ENCODE peak calls at places on chromosomes 13 and 19, in seven cellular contexts. One of them, this sample, is unnamed.

GRCh38 chr13:75445717-75446529 is 36.0 kb downstream of the TBC1D4 start:
- DNase-seq in nephron progenitor cell: no peak
- DNase-seq in fibroblast of the aortic adventitia: peak; percentile 64
- DNase-seq in epithelial cell of esophagus: peak; percentile 33
- DNase-seq in A549: no peak
- DNase-seq in CD4-positive, alpha-beta T cell: no peak
- DNase-seq in WTC11: no peak
- DNase-seq in this sample: no peak

GRCh38 chr13:82963466-82963865 is 918.8 kb downstream of the SLITRK1 start:
- DNase-seq in nephron progenitor cell: no peak
- DNase-seq in fibroblast of the aortic adventitia: peak; percentile 86
- DNase-seq in epithelial cell of esophagus: peak; percentile 19
- DNase-seq in A549: no peak
- DNase-seq in CD4-positive, alpha-beta T cell: no peak
- DNase-seq in WTC11: no peak
- DNase-seq in this sample: peak; percentile 54

GRCh38 chr19:36099166-36099785 is 11.7 kb upstream of the OVOL3 start:
- DNase-seq in nephron progenitor cell: no peak
- DNase-seq in fibroblast of the aortic adventitia: no peak
- DNase-seq in epithelial cell of esophagus: no peak
- DNase-seq in A549: no peak
- DNase-seq in CD4-positive, alpha-beta T cell: no peak
- DNase-seq in WTC11: no peak
- DNase-seq in this sample: no peak

GRCh38 chr19:56085571-56086275 is 35.4 kb downstream of the ZNF787 start:
- DNase-seq in nephron progenitor cell: no peak
- DNase-seq in fibroblast of the aortic adventitia: no peak
- DNase-seq in epithelial cell of esophagus: peak; percentile 51
- DNase-seq in A549: no peak
- DNase-seq in CD4-positive, alpha-beta T cell: no peak
- DNase-seq in WTC11: no peak
- DNase-seq in this sample: no peak

GRCh38 chr13:97388385-97388784 is 45.6 kb upstream of the RAP2A start:
- DNase-seq in nephron progenitor cell: no peak
- DNase-seq in fibroblast of the aortic adventitia: no peak
- DNase-seq in epithelial cell of esophagus: no peak
- DNase-seq in A549: no peak
- DNase-seq in CD4-positive, alpha-beta T cell: no peak
- DNase-seq in WTC11: no peak
- DNase-seq in this sample: no peak

GRCh38 chr13:113935081-113935511 is 38.8 kb downstream of the C13orf46 start:
- DNase-seq in nephron progenitor cell: peak; percentile 26
- DNase-seq in fibroblast of the aortic adventitia: no peak
- DNase-seq in epithelial cell of esophagus: no peak
- DNase-seq in A549: no peak
- DNase-seq in CD4-positive, alpha-beta T cell: no peak
- DNase-seq in WTC11: peak; percentile 38
- DNase-seq in this sample: peak; percentile 30

GRCh38 chr19:35975608-35976214 is 19.3 kb upstream of the SDHAF1 start:
- DNase-seq in nephron progenitor cell: peak; percentile 64
- DNase-seq in fibroblast of the aortic adventitia: peak; percentile 27
- DNase-seq in epithelial cell of esophagus: peak; percentile 36
- DNase-seq in A549: peak; percentile 64
- DNase-seq in CD4-positive, alpha-beta T cell: no peak
- DNase-seq in WTC11: peak; percentile 49
- DNase-seq in this sample: peak; percentile 9

GRCh38 chr13:51585696-51586095 is 1.4 kb downstream of the WDFY2 start:
- DNase-seq in nephron progenitor cell: no peak
- DNase-seq in fibroblast of the aortic adventitia: peak; percentile 45
- DNase-seq in epithelial cell of esophagus: peak; percentile 87
- DNase-seq in A549: no peak
- DNase-seq in CD4-positive, alpha-beta T cell: no peak
- DNase-seq in WTC11: no peak
- DNase-seq in this sample: peak; percentile 62

GRCh38 chr13:45048890-45049407 is 59.6 kb downstream of the GPALPP1 start:
- DNase-seq in nephron progenitor cell: no peak
- DNase-seq in fibroblast of the aortic adventitia: no peak
- DNase-seq in epithelial cell of esophagus: no peak
- DNase-seq in A549: no peak
- DNase-seq in CD4-positive, alpha-beta T cell: no peak
- DNase-seq in WTC11: no peak
- DNase-seq in this sample: no peak

GRCh38 chr19:2426661-2427322 is 594 bp downstream of the TIMM13 start:
- DNase-seq in nephron progenitor cell: peak; percentile 70
- DNase-seq in fibroblast of the aortic adventitia: peak; percentile 24
- DNase-seq in epithelial cell of esophagus: peak; percentile 35
- DNase-seq in A549: peak; percentile 39
- DNase-seq in CD4-positive, alpha-beta T cell: peak; percentile 11
- DNase-seq in WTC11: peak; percentile 61
- DNase-seq in this sample: no peak
- TF ChIP-seq CTCF in nephron progenitor cell: no peak
- TF ChIP-seq CTCF in fibroblast of the aortic adventitia: no peak
- TF ChIP-seq CTCF in epithelial cell of esophagus: no peak
- TF ChIP-seq CTCF in A549: no peak
- TF ChIP-seq CTCF in CD4-positive, alpha-beta T cell: no peak
- TF ChIP-seq CTCF in WTC11: no peak
- TF ChIP-seq CTCF in this sample: no peak

GRCh38 chr13:79900356-79900755 is 419.4 kb downstream of the NDFIP2 start:
- DNase-seq in nephron progenitor cell: no peak
- DNase-seq in fibroblast of the aortic adventitia: no peak
- DNase-seq in epithelial cell of esophagus: no peak
- DNase-seq in A549: no peak
- DNase-seq in CD4-positive, alpha-beta T cell: no peak
- DNase-seq in WTC11: no peak
- DNase-seq in this sample: no peak
- TF ChIP-seq CTCF in nephron progenitor cell: no peak
- TF ChIP-seq CTCF in fibroblast of the aortic adventitia: no peak
- TF ChIP-seq CTCF in epithelial cell of esophagus: no peak
- TF ChIP-seq CTCF in A549: no peak
- TF ChIP-seq CTCF in CD4-positive, alpha-beta T cell: no peak
- TF ChIP-seq CTCF in WTC11: no peak
- TF ChIP-seq CTCF in this sample: no peak

GRCh38 chr13:27868639-27869435 is 51.0 kb upstream of the PDX1 start:
- DNase-seq in nephron progenitor cell: no peak
- DNase-seq in fibroblast of the aortic adventitia: peak; percentile 32
- DNase-seq in epithelial cell of esophagus: peak; percentile 8
- DNase-seq in A549: no peak
- DNase-seq in CD4-positive, alpha-beta T cell: no peak
- DNase-seq in WTC11: no peak
- DNase-seq in this sample: peak; percentile 1

DNA sequence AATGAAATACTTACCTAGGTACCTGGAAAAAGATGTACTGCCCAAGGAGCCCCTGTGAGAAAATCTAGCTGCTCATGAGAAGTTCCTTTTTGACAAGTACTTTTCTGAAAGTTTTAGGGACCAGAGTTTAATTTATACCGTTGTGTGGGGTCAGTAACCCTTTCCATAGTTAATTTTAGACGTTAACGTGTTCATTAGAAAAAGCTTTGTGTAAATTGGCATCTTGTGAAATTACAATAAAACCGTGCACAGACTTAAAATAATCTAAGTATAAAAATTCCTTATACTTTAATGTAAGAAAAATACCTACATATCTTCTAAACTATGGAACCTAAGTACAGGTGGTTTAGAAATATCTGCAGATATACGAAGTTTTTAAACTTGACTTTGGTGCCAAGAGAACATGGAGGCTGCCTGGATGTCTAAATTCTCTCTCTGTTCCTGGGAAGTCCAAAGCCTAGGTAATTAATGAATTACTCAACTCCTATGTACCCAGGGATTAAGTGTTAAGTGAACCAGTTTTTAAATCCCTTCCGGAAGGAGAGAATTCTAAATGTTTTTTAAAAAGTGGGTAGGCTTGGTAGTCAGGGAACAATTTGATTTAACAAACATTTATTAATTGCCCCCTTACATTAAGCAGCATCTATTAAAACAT is 50.2 kb upstream of the PDX1 start:
- DNase-seq in nephron progenitor cell: no peak
- DNase-seq in fibroblast of the aortic adventitia: no peak
- DNase-seq in epithelial cell of esophagus: no peak
- DNase-seq in A549: no peak
- DNase-seq in CD4-positive, alpha-beta T cell: no peak
- DNase-seq in WTC11: no peak
- DNase-seq in this sample: no peak
- TF ChIP-seq CTCF in nephron progenitor cell: no peak
- TF ChIP-seq CTCF in fibroblast of the aortic adventitia: no peak
- TF ChIP-seq CTCF in epithelial cell of esophagus: no peak
- TF ChIP-seq CTCF in A549: peak; percentile 1
- TF ChIP-seq CTCF in CD4-positive, alpha-beta T cell: peak; percentile 22
- TF ChIP-seq CTCF in WTC11: no peak
- TF ChIP-seq CTCF in this sample: no peak

GRCh38 chr19:38073806-38074685 is 150.0 kb downstream of the DPF1 start:
- DNase-seq in nephron progenitor cell: peak; percentile 41
- DNase-seq in fibroblast of the aortic adventitia: no peak
- DNase-seq in epithelial cell of esophagus: no peak
- DNase-seq in A549: no peak
- DNase-seq in CD4-positive, alpha-beta T cell: no peak
- DNase-seq in WTC11: peak; percentile 73
- DNase-seq in this sample: no peak
- TF ChIP-seq CTCF in nephron progenitor cell: no peak
- TF ChIP-seq CTCF in fibroblast of the aortic adventitia: no peak
- TF ChIP-seq CTCF in epithelial cell of esophagus: no peak
- TF ChIP-seq CTCF in A549: no peak
- TF ChIP-seq CTCF in CD4-positive, alpha-beta T cell: no peak
- TF ChIP-seq CTCF in WTC11: no peak
- TF ChIP-seq CTCF in this sample: no peak

DNA sequence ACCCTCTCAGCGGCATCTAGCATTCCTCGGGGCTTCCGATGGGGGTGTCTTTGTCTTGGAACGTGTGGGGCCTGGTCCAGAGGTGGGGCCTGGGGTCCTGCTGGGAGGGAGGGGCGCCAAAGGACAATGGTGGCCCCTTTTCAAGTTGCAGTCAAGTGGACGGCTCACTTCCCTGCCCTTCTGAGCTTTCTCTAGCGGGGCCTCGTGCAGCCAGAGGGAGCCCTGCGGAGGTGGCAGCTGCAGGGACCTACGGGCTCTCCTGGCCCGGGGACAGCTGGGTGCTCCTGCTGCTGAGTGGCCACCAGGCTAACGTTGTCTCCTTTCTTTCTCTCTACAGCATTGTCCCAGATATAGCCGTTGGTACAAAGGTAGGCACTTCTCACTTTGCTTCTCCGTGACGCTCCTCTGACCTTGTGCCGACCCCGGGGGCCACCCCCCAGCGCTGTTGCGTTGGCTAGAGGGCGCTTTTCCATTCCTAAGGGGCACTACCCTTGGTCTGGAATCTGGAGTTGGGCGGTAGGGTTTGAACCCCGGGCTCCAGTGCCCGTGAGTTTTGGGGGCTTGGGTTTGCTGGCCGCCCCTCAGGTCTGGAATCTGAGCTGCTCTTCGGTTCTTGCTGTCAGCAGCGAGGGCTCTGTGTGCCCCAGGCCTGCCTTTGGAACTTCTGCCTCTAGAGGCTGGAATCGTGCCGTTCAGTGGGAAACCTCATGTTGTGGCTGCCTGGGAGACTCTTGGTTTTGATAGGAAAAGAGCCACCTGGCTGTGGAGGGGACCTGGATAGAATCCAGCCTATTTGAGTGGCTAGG is 2.0 kb downstream of the PTBP1 start:
- DNase-seq in nephron progenitor cell: peak; percentile 42
- DNase-seq in fibroblast of the aortic adventitia: peak; percentile 65
- DNase-seq in epithelial cell of esophagus: peak; percentile 47
- DNase-seq in A549: no peak
- DNase-seq in CD4-positive, alpha-beta T cell: peak; percentile 24
- DNase-seq in WTC11: no peak
- DNase-seq in this sample: peak; percentile 47
- TF ChIP-seq CTCF in nephron progenitor cell: no peak
- TF ChIP-seq CTCF in fibroblast of the aortic adventitia: peak; percentile 43
- TF ChIP-seq CTCF in epithelial cell of esophagus: peak; percentile 40
- TF ChIP-seq CTCF in A549: peak; percentile 27
- TF ChIP-seq CTCF in CD4-positive, alpha-beta T cell: no peak
- TF ChIP-seq CTCF in WTC11: no peak
- TF ChIP-seq CTCF in this sample: peak; percentile 32

GRCh38 chr13:28229522-28229921 is 91.2 kb downstream of the PAN3 start:
- DNase-seq in nephron progenitor cell: no peak
- DNase-seq in fibroblast of the aortic adventitia: no peak
- DNase-seq in epithelial cell of esophagus: no peak
- DNase-seq in A549: no peak
- DNase-seq in CD4-positive, alpha-beta T cell: no peak
- DNase-seq in WTC11: no peak
- DNase-seq in this sample: no peak
- TF ChIP-seq CTCF in nephron progenitor cell: no peak
- TF ChIP-seq CTCF in fibroblast of the aortic adventitia: no peak
- TF ChIP-seq CTCF in epithelial cell of esophagus: no peak
- TF ChIP-seq CTCF in A549: no peak
- TF ChIP-seq CTCF in CD4-positive, alpha-beta T cell: no peak
- TF ChIP-seq CTCF in WTC11: no peak
- TF ChIP-seq CTCF in this sample: no peak

DNA sequence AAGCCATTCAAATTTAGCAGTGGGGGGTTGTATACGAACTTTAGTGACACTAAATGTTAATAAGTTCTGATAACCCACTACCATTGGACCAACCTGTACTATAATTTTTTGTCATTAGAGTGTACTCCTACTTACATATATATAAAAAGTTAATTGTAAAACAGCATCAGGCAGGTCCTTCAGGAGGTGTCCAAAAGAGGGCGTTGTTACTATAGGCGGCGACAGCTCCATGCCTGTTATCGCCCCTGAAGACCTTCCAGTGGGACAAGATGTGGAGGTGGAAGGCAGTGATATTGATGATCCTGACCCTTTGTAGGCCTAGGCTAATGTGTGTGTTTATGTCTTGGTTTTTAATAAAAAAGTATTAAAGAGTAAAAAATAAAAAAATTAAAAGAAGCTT is 27.5 kb downstream of the SPRYD7 start:
- DNase-seq in nephron progenitor cell: no peak
- DNase-seq in fibroblast of the aortic adventitia: no peak
- DNase-seq in epithelial cell of esophagus: no peak
- DNase-seq in A549: no peak
- DNase-seq in CD4-positive, alpha-beta T cell: no peak
- DNase-seq in WTC11: peak; percentile 23
- DNase-seq in this sample: no peak
- TF ChIP-seq CTCF in nephron progenitor cell: no peak
- TF ChIP-seq CTCF in fibroblast of the aortic adventitia: no peak
- TF ChIP-seq CTCF in epithelial cell of esophagus: no peak
- TF ChIP-seq CTCF in A549: peak; percentile 9
- TF ChIP-seq CTCF in CD4-positive, alpha-beta T cell: no peak
- TF ChIP-seq CTCF in WTC11: no peak
- TF ChIP-seq CTCF in this sample: no peak

DNA sequence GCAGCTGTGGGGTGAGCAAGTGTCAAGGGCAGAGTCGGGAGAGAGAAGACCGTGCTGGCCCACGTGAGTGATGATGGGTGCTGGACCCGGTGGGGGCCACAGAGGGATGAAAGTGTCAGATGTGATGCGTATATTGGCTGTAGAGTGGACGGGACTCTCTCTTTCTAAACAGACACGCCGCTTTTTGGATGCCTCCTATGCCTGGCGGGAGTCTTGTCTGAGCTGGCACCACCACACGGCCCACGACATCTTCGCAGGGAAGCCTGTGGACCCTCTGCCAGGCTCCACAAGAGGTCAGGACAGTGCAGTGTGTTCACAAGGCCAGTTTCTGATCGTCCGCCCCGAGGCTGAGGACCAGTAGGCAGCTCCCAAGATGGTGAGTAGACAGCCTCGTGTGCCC is 12.9 kb upstream of the MRI1 start:
- DNase-seq in nephron progenitor cell: no peak
- DNase-seq in fibroblast of the aortic adventitia: no peak
- DNase-seq in epithelial cell of esophagus: no peak
- DNase-seq in A549: no peak
- DNase-seq in CD4-positive, alpha-beta T cell: no peak
- DNase-seq in WTC11: no peak
- DNase-seq in this sample: no peak
- TF ChIP-seq CTCF in nephron progenitor cell: no peak
- TF ChIP-seq CTCF in fibroblast of the aortic adventitia: no peak
- TF ChIP-seq CTCF in epithelial cell of esophagus: no peak
- TF ChIP-seq CTCF in A549: no peak
- TF ChIP-seq CTCF in CD4-positive, alpha-beta T cell: no peak
- TF ChIP-seq CTCF in WTC11: no peak
- TF ChIP-seq CTCF in this sample: no peak

This sample was measured in astrocyte of the spinal cord.